ENCODE peak calls at places on chromosomes 6 and 20, in eight cellular contexts. One of them, this sample, is unnamed.
A peak's percentile ranks its signal among the peaks of the same experiment; 100 is the strongest.

GRCh38 chr20:48034754-48035153 is 249.5 kb upstream of the SULF2 start:
- DNase-seq in CD8-positive, alpha-beta T cell: no peak
- DNase-seq in GM04504: no peak
- DNase-seq in AG09309: no peak
- DNase-seq in caudate nucleus: no peak
- DNase-seq in Peyer's patch: no peak
- DNase-seq in NCI-H1417 treated with DMSO at 0.1 percent for 48 hours: no peak
- DNase-seq in MM.1S: no peak
- DNase-seq in this sample: no peak

GRCh38 chr6:119938752-119939151 is 589.2 kb upstream of the MAN1A1 start:
- DNase-seq in GM04504: no peak
- DNase-seq in Peyer's patch: no peak
- DNase-seq in CD8-positive, alpha-beta T cell: no peak
- DNase-seq in MM.1S: no peak
- DNase-seq in NCI-H1417 treated with DMSO at 0.1 percent for 48 hours: no peak
- DNase-seq in caudate nucleus: no peak
- DNase-seq in AG09309: no peak
- DNase-seq in this sample: no peak

GRCh38 chr6:150167479-150167873 is 24.6 kb downstream of the PPP1R14C start:
- DNase-seq in Peyer's patch: no peak
- DNase-seq in NCI-H1417 treated with DMSO at 0.1 percent for 48 hours: no peak
- DNase-seq in GM04504: no peak
- DNase-seq in AG09309: no peak
- DNase-seq in caudate nucleus: no peak
- DNase-seq in MM.1S: no peak
- DNase-seq in CD8-positive, alpha-beta T cell: no peak
- DNase-seq in this sample: no peak

GRCh38 chr6:6803180-6803978 is 214.9 kb downstream of the LY86 start:
- DNase-seq in NCI-H1417 treated with DMSO at 0.1 percent for 48 hours: no peak
- DNase-seq in caudate nucleus: no peak
- DNase-seq in AG09309: no peak
- DNase-seq in Peyer's patch: peak; percentile 65
- DNase-seq in GM04504: no peak
- DNase-seq in CD8-positive, alpha-beta T cell: no peak
- DNase-seq in MM.1S: peak; percentile 95
- DNase-seq in this sample: no peak

GRCh38 chr6:129795261-129795660 is 65.9 kb downstream of the TMEM244 start:
- DNase-seq in CD8-positive, alpha-beta T cell: no peak
- DNase-seq in MM.1S: no peak
- DNase-seq in Peyer's patch: no peak
- DNase-seq in caudate nucleus: no peak
- DNase-seq in AG09309: no peak
- DNase-seq in GM04504: no peak
- DNase-seq in NCI-H1417 treated with DMSO at 0.1 percent for 48 hours: no peak
- DNase-seq in this sample: no peak

GRCh38 chr20:63057133-63058117 is 50.7 kb upstream of the BHLHE23 start:
- DNase-seq in MM.1S: no peak
- DNase-seq in AG09309: no peak
- DNase-seq in CD8-positive, alpha-beta T cell: no peak
- DNase-seq in GM04504: no peak
- DNase-seq in NCI-H1417 treated with DMSO at 0.1 percent for 48 hours: no peak
- DNase-seq in caudate nucleus: no peak
- DNase-seq in Peyer's patch: no peak
- DNase-seq in this sample: peak; percentile 9

GRCh38 chr20:2814587-2815051 is at the start of gene C20orf141:
- DNase-seq in GM04504: peak; percentile 99
- DNase-seq in MM.1S: no peak
- DNase-seq in AG09309: peak; percentile 97
- DNase-seq in caudate nucleus: no peak
- DNase-seq in NCI-H1417 treated with DMSO at 0.1 percent for 48 hours: no peak
- DNase-seq in CD8-positive, alpha-beta T cell: no peak
- DNase-seq in Peyer's patch: no peak
- DNase-seq in this sample: peak; percentile 68

GRCh38 chr20:44644384-44645131 is 6.9 kb downstream of the ADA start:
- DNase-seq in NCI-H1417 treated with DMSO at 0.1 percent for 48 hours: no peak
- DNase-seq in CD8-positive, alpha-beta T cell: peak; percentile 47
- DNase-seq in MM.1S: peak; percentile 75
- DNase-seq in Peyer's patch: no peak
- DNase-seq in GM04504: no peak
- DNase-seq in AG09309: no peak
- DNase-seq in caudate nucleus: no peak
- DNase-seq in this sample: no peak

GRCh38 chr6:37171141-37171969 is 1.4 kb downstream of the PIM1 start:
- DNase-seq in caudate nucleus: peak; percentile 8
- DNase-seq in CD8-positive, alpha-beta T cell: peak; percentile 41
- DNase-seq in GM04504: peak; percentile 24
- DNase-seq in AG09309: no peak
- DNase-seq in MM.1S: peak; percentile 26
- DNase-seq in Peyer's patch: peak; percentile 74
- DNase-seq in NCI-H1417 treated with DMSO at 0.1 percent for 48 hours: no peak
- DNase-seq in this sample: no peak

GRCh38 chr6:16322666-16323312 is 84.4 kb downstream of the GMPR start:
- DNase-seq in CD8-positive, alpha-beta T cell: peak; percentile 76
- DNase-seq in GM04504: peak; percentile 80
- DNase-seq in caudate nucleus: no peak
- DNase-seq in NCI-H1417 treated with DMSO at 0.1 percent for 48 hours: peak; percentile 62
- DNase-seq in Peyer's patch: no peak
- DNase-seq in AG09309: no peak
- DNase-seq in MM.1S: peak; percentile 94
- DNase-seq in this sample: peak; percentile 91

GRCh38 chr6:155344341-155345006 is 30.2 kb upstream of the TFB1M start:
- DNase-seq in Peyer's patch: no peak
- DNase-seq in NCI-H1417 treated with DMSO at 0.1 percent for 48 hours: no peak
- DNase-seq in caudate nucleus: no peak
- DNase-seq in AG09309: no peak
- DNase-seq in CD8-positive, alpha-beta T cell: no peak
- DNase-seq in GM04504: no peak
- DNase-seq in MM.1S: no peak
- DNase-seq in this sample: no peak

GRCh38 chr20:20358801-20359200 is 9.1 kb upstream of the INSM1 start:
- DNase-seq in NCI-H1417 treated with DMSO at 0.1 percent for 48 hours: no peak
- DNase-seq in GM04504: no peak
- DNase-seq in caudate nucleus: no peak
- DNase-seq in MM.1S: peak; percentile 66
- DNase-seq in Peyer's patch: no peak
- DNase-seq in CD8-positive, alpha-beta T cell: no peak
- DNase-seq in AG09309: no peak
- DNase-seq in this sample: no peak

GRCh38 chr6:116267879-116268588 is 11.7 kb downstream of the TSPYL1 start:
- DNase-seq in MM.1S: no peak
- DNase-seq in AG09309: no peak
- DNase-seq in NCI-H1417 treated with DMSO at 0.1 percent for 48 hours: no peak
- DNase-seq in caudate nucleus: no peak
- DNase-seq in Peyer's patch: no peak
- DNase-seq in GM04504: no peak
- DNase-seq in CD8-positive, alpha-beta T cell: no peak
- DNase-seq in this sample: no peak

GRCh38 chr6:37862992-37863391 is 43.5 kb downstream of the ZFAND3 start:
- DNase-seq in MM.1S: no peak
- DNase-seq in Peyer's patch: no peak
- DNase-seq in NCI-H1417 treated with DMSO at 0.1 percent for 48 hours: no peak
- DNase-seq in GM04504: peak; percentile 32
- DNase-seq in caudate nucleus: no peak
- DNase-seq in CD8-positive, alpha-beta T cell: no peak
- DNase-seq in AG09309: peak; percentile 62
- DNase-seq in this sample: no peak

GRCh38 chr6:2614842-2615241 is 135.9 kb downstream of the MYLK4 start:
- DNase-seq in Peyer's patch: no peak
- DNase-seq in GM04504: no peak
- DNase-seq in MM.1S: no peak
- DNase-seq in NCI-H1417 treated with DMSO at 0.1 percent for 48 hours: no peak
- DNase-seq in caudate nucleus: no peak
- DNase-seq in AG09309: no peak
- DNase-seq in CD8-positive, alpha-beta T cell: no peak
- DNase-seq in this sample: no peak

GRCh38 chr6:118263929-118264486 is 284.1 kb upstream of the PLN start:
- DNase-seq in GM04504: no peak
- DNase-seq in Peyer's patch: no peak
- DNase-seq in MM.1S: no peak
- DNase-seq in CD8-positive, alpha-beta T cell: no peak
- DNase-seq in NCI-H1417 treated with DMSO at 0.1 percent for 48 hours: no peak
- DNase-seq in caudate nucleus: no peak
- DNase-seq in AG09309: no peak
- DNase-seq in this sample: no peak

GRCh38 chr6:143739341-143739851 is 61.6 kb downstream of the PHACTR2 start:
- DNase-seq in CD8-positive, alpha-beta T cell: no peak
- DNase-seq in GM04504: no peak
- DNase-seq in MM.1S: no peak
- DNase-seq in NCI-H1417 treated with DMSO at 0.1 percent for 48 hours: no peak
- DNase-seq in caudate nucleus: no peak
- DNase-seq in AG09309: no peak
- DNase-seq in Peyer's patch: no peak
- DNase-seq in this sample: no peak

GRCh38 chr20:19915111-19915798 is 101.9 kb upstream of the NAA20 start:
- DNase-seq in MM.1S: no peak
- DNase-seq in Peyer's patch: no peak
- DNase-seq in AG09309: no peak
- DNase-seq in CD8-positive, alpha-beta T cell: no peak
- DNase-seq in NCI-H1417 treated with DMSO at 0.1 percent for 48 hours: no peak
- DNase-seq in caudate nucleus: no peak
- DNase-seq in GM04504: no peak
- DNase-seq in this sample: no peak

GRCh38 chr6:6834356-6835342 is 246.1 kb downstream of the LY86 start:
- DNase-seq in AG09309: no peak
- DNase-seq in NCI-H1417 treated with DMSO at 0.1 percent for 48 hours: peak; percentile 25
- DNase-seq in GM04504: no peak
- DNase-seq in CD8-positive, alpha-beta T cell: no peak
- DNase-seq in Peyer's patch: no peak
- DNase-seq in caudate nucleus: no peak
- DNase-seq in MM.1S: no peak
- DNase-seq in this sample: no peak

GRCh38 chr6:165676435-165677068 is 13.5 kb upstream of the PDE10A start:
- DNase-seq in CD8-positive, alpha-beta T cell: no peak
- DNase-seq in AG09309: no peak
- DNase-seq in Peyer's patch: no peak
- DNase-seq in MM.1S: no peak
- DNase-seq in caudate nucleus: no peak
- DNase-seq in NCI-H1417 treated with DMSO at 0.1 percent for 48 hours: no peak
- DNase-seq in GM04504: no peak
- DNase-seq in this sample: no peak

GRCh38 chr6:170147056-170147787 is 143.7 kb downstream of the DLL1 start:
- DNase-seq in GM04504: no peak
- DNase-seq in NCI-H1417 treated with DMSO at 0.1 percent for 48 hours: no peak
- DNase-seq in AG09309: no peak
- DNase-seq in caudate nucleus: no peak
- DNase-seq in Peyer's patch: peak; percentile 46
- DNase-seq in MM.1S: no peak
- DNase-seq in CD8-positive, alpha-beta T cell: no peak
- DNase-seq in this sample: no peak

GRCh38 chr20:45407067-45407745 is 883 bp upstream of the DBNDD2 start:
- DNase-seq in AG09309: no peak
- DNase-seq in NCI-H1417 treated with DMSO at 0.1 percent for 48 hours: no peak
- DNase-seq in GM04504: no peak
- DNase-seq in CD8-positive, alpha-beta T cell: no peak
- DNase-seq in MM.1S: no peak
- DNase-seq in caudate nucleus: no peak
- DNase-seq in Peyer's patch: peak; percentile 71
- DNase-seq in this sample: no peak

GRCh38 chr20:44212792-44213191 is 2.2 kb upstream of the OSER1 start:
- DNase-seq in Peyer's patch: no peak
- DNase-seq in caudate nucleus: no peak
- DNase-seq in NCI-H1417 treated with DMSO at 0.1 percent for 48 hours: no peak
- DNase-seq in GM04504: no peak
- DNase-seq in CD8-positive, alpha-beta T cell: no peak
- DNase-seq in MM.1S: no peak
- DNase-seq in AG09309: no peak
- DNase-seq in this sample: no peak

GRCh38 chr6:99514089-99514488 is 1.1 kb downstream of the USP45 start:
- DNase-seq in MM.1S: no peak
- DNase-seq in Peyer's patch: no peak
- DNase-seq in CD8-positive, alpha-beta T cell: no peak
- DNase-seq in GM04504: no peak
- DNase-seq in caudate nucleus: no peak
- DNase-seq in NCI-H1417 treated with DMSO at 0.1 percent for 48 hours: no peak
- DNase-seq in AG09309: no peak
- DNase-seq in this sample: no peak

GRCh38 chr6:154861825-154862224 is 128.6 kb downstream of the SCAF8 start:
- DNase-seq in MM.1S: no peak
- DNase-seq in NCI-H1417 treated with DMSO at 0.1 percent for 48 hours: no peak
- DNase-seq in GM04504: no peak
- DNase-seq in AG09309: no peak
- DNase-seq in CD8-positive, alpha-beta T cell: no peak
- DNase-seq in Peyer's patch: no peak
- DNase-seq in caudate nucleus: no peak
- DNase-seq in this sample: no peak

GRCh38 chr6:108419934-108420609 is 125.2 kb downstream of the AFG1L start:
- DNase-seq in caudate nucleus: no peak
- DNase-seq in CD8-positive, alpha-beta T cell: no peak
- DNase-seq in AG09309: no peak
- DNase-seq in MM.1S: no peak
- DNase-seq in NCI-H1417 treated with DMSO at 0.1 percent for 48 hours: no peak
- DNase-seq in GM04504: no peak
- DNase-seq in Peyer's patch: no peak
- DNase-seq in this sample: no peak

GRCh38 chr6:158353851-158354508 is 41.7 kb downstream of the TULP4 start:
- DNase-seq in CD8-positive, alpha-beta T cell: no peak
- DNase-seq in Peyer's patch: no peak
- DNase-seq in AG09309: no peak
- DNase-seq in NCI-H1417 treated with DMSO at 0.1 percent for 48 hours: no peak
- DNase-seq in MM.1S: no peak
- DNase-seq in GM04504: no peak
- DNase-seq in caudate nucleus: no peak
- DNase-seq in this sample: no peak